ENCODE peak calls at places on chromosome 13, in four cellular contexts. One of them, this sample, is unnamed.

GRCh38 chr13:94433055-94433947 is 46.2 kb downstream of the DCT start:
- DNase-seq in CD4-positive, alpha-beta T cell: no peak
- DNase-seq in PC-9: no peak
- DNase-seq in tibial artery: no peak
- DNase-seq in this sample: no peak

GRCh38 chr13:96996097-96996496 is 1.8 kb upstream of the OXGR1 start:
- DNase-seq in CD4-positive, alpha-beta T cell: no peak
- DNase-seq in PC-9: no peak
- DNase-seq in tibial artery: no peak
- DNase-seq in this sample: no peak

GRCh38 chr13:109990296-109990695 is 203.9 kb upstream of the IRS2 start:
- DNase-seq in CD4-positive, alpha-beta T cell: no peak
- DNase-seq in PC-9: no peak
- DNase-seq in tibial artery: no peak
- DNase-seq in this sample: no peak

GRCh38 chr13:20127563-20128458 is 33.0 kb downstream of the GJA3 start:
- DNase-seq in CD4-positive, alpha-beta T cell: no peak
- DNase-seq in PC-9: peak; percentile 62
- DNase-seq in tibial artery: peak; percentile 84
- DNase-seq in this sample: peak; percentile 70

GRCh38 chr13:20351279-20352022 is 119.3 kb upstream of the GJB6 start:
- DNase-seq in CD4-positive, alpha-beta T cell: no peak
- DNase-seq in PC-9: no peak
- DNase-seq in tibial artery: no peak
- DNase-seq in this sample: no peak

GRCh38 chr13:32175943-32176342 is 139.2 kb downstream of the ZAR1L start:
- DNase-seq in CD4-positive, alpha-beta T cell: no peak
- DNase-seq in PC-9: no peak
- DNase-seq in tibial artery: no peak
- DNase-seq in this sample: no peak

GRCh38 chr13:25065974-25066770 is 29.8 kb upstream of the PABPC3 start:
- DNase-seq in CD4-positive, alpha-beta T cell: no peak
- DNase-seq in PC-9: no peak
- DNase-seq in tibial artery: no peak
- DNase-seq in this sample: no peak

GRCh38 chr13:72850959-72851677 is 69.2 kb downstream of the PIBF1 start:
- DNase-seq in CD4-positive, alpha-beta T cell: no peak
- DNase-seq in PC-9: no peak
- DNase-seq in tibial artery: no peak
- DNase-seq in this sample: no peak

GRCh38 chr13:103525530-103525929 is 459.3 kb upstream of the SLC10A2 start:
- DNase-seq in CD4-positive, alpha-beta T cell: no peak
- DNase-seq in PC-9: no peak
- DNase-seq in tibial artery: no peak
- DNase-seq in this sample: no peak

GRCh38 chr13:73416093-73416492 is 357.3 kb downstream of the KLF5 start:
- DNase-seq in CD4-positive, alpha-beta T cell: no peak
- DNase-seq in PC-9: no peak
- DNase-seq in tibial artery: no peak
- DNase-seq in this sample: no peak

GRCh38 chr13:35618565-35619083 is 142.1 kb upstream of the MAB21L1 start:
- DNase-seq in CD4-positive, alpha-beta T cell: no peak
- DNase-seq in PC-9: no peak
- DNase-seq in tibial artery: no peak
- DNase-seq in this sample: no peak

GRCh38 chr13:114148521-114148855 is 16.1 kb upstream of the RASA3 start:
- DNase-seq in CD4-positive, alpha-beta T cell: peak; percentile 82
- DNase-seq in PC-9: no peak
- DNase-seq in tibial artery: no peak
- DNase-seq in this sample: no peak

GRCh38 chr13:94968040-94968756 is 255.9 kb upstream of the SOX21 start:
- DNase-seq in CD4-positive, alpha-beta T cell: no peak
- DNase-seq in PC-9: no peak
- DNase-seq in tibial artery: no peak
- DNase-seq in this sample: peak; percentile 37

GRCh38 chr13:74289130-74289529 is 154.9 kb upstream of the KLF12 start:
- DNase-seq in CD4-positive, alpha-beta T cell: no peak
- DNase-seq in PC-9: no peak
- DNase-seq in tibial artery: no peak
- DNase-seq in this sample: no peak

GRCh38 chr13:26497991-26498423 is 59.5 kb upstream of the WASF3 start:
- DNase-seq in CD4-positive, alpha-beta T cell: no peak
- DNase-seq in PC-9: no peak
- DNase-seq in tibial artery: no peak
- DNase-seq in this sample: no peak

GRCh38 chr13:113176292-113176691 is 17.8 kb downstream of the PROZ start:
- DNase-seq in CD4-positive, alpha-beta T cell: no peak
- DNase-seq in PC-9: no peak
- DNase-seq in tibial artery: no peak
- DNase-seq in this sample: no peak

GRCh38 chr13:30679483-30680330 is 55.6 kb upstream of the ALOX5AP start:
- DNase-seq in CD4-positive, alpha-beta T cell: peak; percentile 29
- DNase-seq in PC-9: no peak
- DNase-seq in tibial artery: no peak
- DNase-seq in this sample: no peak

GRCh38 chr13:72920097-72920496 is 138.2 kb downstream of the PIBF1 start:
- DNase-seq in CD4-positive, alpha-beta T cell: no peak
- DNase-seq in PC-9: no peak
- DNase-seq in tibial artery: no peak
- DNase-seq in this sample: no peak

GRCh38 chr13:28560612-28561011 is 65.7 kb upstream of the FLT1 start:
- DNase-seq in CD4-positive, alpha-beta T cell: no peak
- DNase-seq in PC-9: no peak
- DNase-seq in tibial artery: no peak
- DNase-seq in this sample: no peak

GRCh38 chr13:34462843-34463242 is 479.2 kb upstream of the NBEA start:
- DNase-seq in CD4-positive, alpha-beta T cell: no peak
- DNase-seq in PC-9: peak; percentile 65
- DNase-seq in tibial artery: no peak
- DNase-seq in this sample: no peak

GRCh38 chr13:22049384-22049783 is 378.5 kb downstream of the FGF9 start:
- DNase-seq in CD4-positive, alpha-beta T cell: no peak
- DNase-seq in PC-9: no peak
- DNase-seq in tibial artery: no peak
- DNase-seq in this sample: no peak

GRCh38 chr13:32314968-32315254 is 252 bp downstream of the ZAR1L start:
- DNase-seq in CD4-positive, alpha-beta T cell: peak; percentile 48
- DNase-seq in PC-9: peak; percentile 35
- DNase-seq in tibial artery: no peak
- DNase-seq in this sample: no peak

GRCh38 chr13:72062566-72062965 is 195.6 kb upstream of the DACH1 start:
- DNase-seq in CD4-positive, alpha-beta T cell: no peak
- DNase-seq in PC-9: peak; percentile 45
- DNase-seq in tibial artery: no peak
- DNase-seq in this sample: no peak

GRCh38 chr13:45511310-45512147 is 46.8 kb downstream of the COG3 start:
- DNase-seq in CD4-positive, alpha-beta T cell: peak; percentile 20
- DNase-seq in PC-9: peak; percentile 29
- DNase-seq in tibial artery: no peak
- DNase-seq in this sample: no peak

GRCh38 chr13:20049558-20050473 is 91.3 kb downstream of the ZMYM2 start:
- DNase-seq in CD4-positive, alpha-beta T cell: no peak
- DNase-seq in PC-9: no peak
- DNase-seq in tibial artery: no peak
- DNase-seq in this sample: no peak

GRCh38 chr13:35255241-35255640 is 221.2 kb downstream of the MAB21L1 start:
- DNase-seq in CD4-positive, alpha-beta T cell: no peak
- DNase-seq in PC-9: no peak
- DNase-seq in tibial artery: no peak
- DNase-seq in this sample: no peak

GRCh38 chr13:100543872-100544602 is 44.6 kb downstream of the GGACT start:
- DNase-seq in CD4-positive, alpha-beta T cell: no peak
- DNase-seq in PC-9: no peak
- DNase-seq in tibial artery: peak; percentile 62
- DNase-seq in this sample: no peak

GRCh38 chr13:80084086-80084676 is 256.7 kb downstream of the SPRY2 start:
- DNase-seq in CD4-positive, alpha-beta T cell: no peak
- DNase-seq in PC-9: no peak
- DNase-seq in tibial artery: no peak
- DNase-seq in this sample: no peak

GRCh38 chr13:20709782-20710181 is 6.3 kb downstream of the IL17D start:
- DNase-seq in CD4-positive, alpha-beta T cell: no peak
- DNase-seq in PC-9: no peak
- DNase-seq in tibial artery: no peak
- DNase-seq in this sample: no peak

GRCh38 chr13:32878172-32878571 is 138.1 kb upstream of the KL start:
- DNase-seq in CD4-positive, alpha-beta T cell: no peak
- DNase-seq in PC-9: no peak
- DNase-seq in tibial artery: no peak
- DNase-seq in this sample: no peak

GRCh38 chr13:80011448-80012212 is 329.3 kb downstream of the SPRY2 start:
- DNase-seq in CD4-positive, alpha-beta T cell: no peak
- DNase-seq in PC-9: no peak
- DNase-seq in tibial artery: no peak
- DNase-seq in this sample: no peak

This sample was measured in ovary.